ENCODE peak calls at places on chromosome 1, in eight cellular contexts. F, I, L, S, H, Q, G and W are unnamed samples.

GRCh38 chr1:196312739-196313138 is 295.5 kb downstream of the KCNT2 start:
- DNase-seq in S (no peak), F (no peak), G (no peak), H (no peak), I (no peak), Q (no peak), L (no peak), W (no peak)

GRCh38 chr1:21966247-21967000 is 10.4 kb upstream of the CELA3B start:
- DNase-seq in F (no peak), H (peak; percentile 34), G (no peak), L (no peak), I (no peak), Q (no peak), S (peak; percentile 77), W (peak; percentile 23)

GRCh38 chr1:107378602-107379265 is 237.9 kb downstream of the NTNG1 start:
- DNase-seq in S (no peak), H (no peak), I (no peak), Q (no peak), L (no peak), G (no peak), F (no peak), W (no peak)

GRCh38 chr1:150267896-150268295 is 920 bp downstream of the APH1A start:
- DNase-seq in H (no peak), F (no peak), L (no peak), Q (no peak), S (no peak), G (no peak), I (no peak), W (no peak)

GRCh38 chr1:158969166-158969565 is 37.8 kb downstream of the PYHIN1 start:
- DNase-seq in S (no peak), Q (no peak), L (no peak), G (no peak), F (no peak), H (no peak), I (no peak), W (no peak)

GRCh38 chr1:42675467-42675866 is 6.8 kb upstream of the YBX1 start:
- DNase-seq in L (no peak), Q (no peak), F (no peak), I (no peak), S (no peak), H (no peak), G (no peak), W (no peak)

GRCh38 chr1:244730153-244730933 is 77.4 kb downstream of the DESI2 start:
- DNase-seq in S (peak; percentile 49), H (no peak), Q (no peak), I (peak; percentile 64), L (peak; percentile 49), F (peak; percentile 62), G (peak; percentile 32), W (no peak)

GRCh38 chr1:197675475-197676324 is 99.6 kb downstream of the DENND1B start:
- DNase-seq in S (peak; percentile 22), I (no peak), H (no peak), Q (no peak), G (peak; percentile 21), L (no peak), F (peak; percentile 82), W (no peak)

GRCh38 chr1:203274603-203275381 is 30.5 kb upstream of the BTG2 start:
- DNase-seq in H (no peak), S (peak; percentile 56), F (no peak), Q (no peak), L (no peak), I (no peak), G (no peak), W (no peak)

GRCh38 chr1:215710340-215710971 is 143.4 kb downstream of the KCTD3 start:
- DNase-seq in S (peak; percentile 69), F (peak; percentile 73), H (peak; percentile 59), I (no peak), L (peak; percentile 3), G (no peak), Q (peak; percentile 21), W (peak; percentile 40)

GRCh38 chr1:30039354-30040080 is 683.9 kb downstream of the MATN1 start:
- DNase-seq in F (no peak), L (no peak), G (no peak), H (peak; percentile 9), S (no peak), I (no peak), Q (no peak), W (no peak)

GRCh38 chr1:168752171-168752570 is 23.2 kb upstream of the DPT start:
- DNase-seq in Q (no peak), S (no peak), L (no peak), F (no peak), G (no peak), H (no peak), I (no peak), W (no peak)

GRCh38 chr1:175317795-175318194 is 125.2 kb upstream of the KIAA0040 start:
- DNase-seq in Q (no peak), S (no peak), F (no peak), I (peak; percentile 39), H (no peak), G (peak; percentile 38), L (peak; percentile 91), W (no peak)

GRCh38 chr1:212518188-212518951 is 85.7 kb downstream of the NENF start:
- DNase-seq in G (peak; percentile 82), H (peak; percentile 74), S (peak; percentile 84), F (no peak), Q (no peak), L (no peak), I (peak; percentile 64), W (no peak)

GRCh38 chr1:113053344-113054138 is 19.5 kb upstream of the LRIG2 start:
- DNase-seq in F (no peak), G (no peak), L (no peak), S (no peak), H (no peak), Q (no peak), I (no peak), W (no peak)

GRCh38 chr1:201468501-201468843 is 516 bp downstream of the PHLDA3 start:
- DNase-seq in S (no peak), H (no peak), Q (peak; percentile 61), G (peak; percentile 43), F (no peak), I (peak; percentile 44), L (peak; percentile 54), W (no peak)

GRCh38 chr1:24793762-24794161 is 48.5 kb downstream of the CLIC4 start:
- DNase-seq in Q (no peak), I (no peak), S (peak; percentile 90), G (no peak), L (peak; percentile 61), H (no peak), F (no peak), W (no peak)

GRCh38 chr1:65921461-65921860 is 128.8 kb downstream of the PDE4B start:
- DNase-seq in G (no peak), L (no peak), H (no peak), S (no peak), I (no peak), F (no peak), Q (no peak), W (no peak)

GRCh38 chr1:155117610-155118009 is 10.1 kb upstream of the EFNA1 start:
- DNase-seq in F (no peak), S (no peak), I (no peak), G (no peak), Q (no peak), H (no peak), L (no peak), W (no peak)

GRCh38 chr1:31746687-31747086 is 17.5 kb downstream of the ADGRB2 start:
- DNase-seq in G (no peak), H (no peak), S (no peak), I (no peak), F (no peak), Q (no peak), L (no peak), W (no peak)

DNA sequence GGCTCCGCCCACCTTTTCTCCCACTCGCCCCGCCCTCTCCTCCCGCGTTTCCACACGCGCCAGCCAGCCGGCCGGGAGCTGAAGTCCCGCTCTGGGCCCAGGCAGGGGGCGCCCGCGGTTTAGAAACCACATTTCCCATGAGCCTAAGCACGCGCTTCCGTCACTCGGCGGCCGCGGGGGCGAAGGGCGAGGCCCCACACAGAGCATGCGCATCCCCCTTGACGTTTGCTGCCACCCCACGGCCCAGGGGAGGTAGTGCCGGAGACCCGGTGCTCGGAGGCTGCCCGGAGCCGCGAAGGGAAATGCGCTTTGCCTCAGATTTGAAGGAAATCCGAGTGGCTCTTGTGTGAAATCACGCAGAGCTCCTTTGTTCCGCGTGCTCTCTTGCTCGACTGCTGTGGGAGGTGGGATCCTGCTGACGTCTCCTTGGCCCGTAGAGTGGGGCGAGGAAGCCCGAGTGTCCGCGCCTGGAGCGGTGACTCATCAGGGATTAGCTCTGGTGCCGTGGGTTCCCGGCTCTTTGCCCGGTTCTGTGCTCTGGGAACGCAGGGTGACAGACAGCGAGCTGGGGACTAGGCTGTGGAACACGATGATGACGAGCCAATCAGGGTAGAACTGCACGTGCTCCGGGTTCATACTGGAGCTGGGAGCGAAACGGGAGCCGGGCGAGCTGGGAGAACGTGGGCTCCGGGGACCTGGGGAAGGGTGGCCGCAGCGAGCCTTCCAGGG is 406 bp upstream of the B3GALNT2 start:
- DNase-seq in Q (peak; percentile 88), I (peak; percentile 100), F (peak; percentile 99), S (peak; percentile 98), L (peak; percentile 100), H (peak; percentile 97), G (peak; percentile 99), W (peak; percentile 83)
- TF ChIP-seq POLR2A in Q (no peak), I (no peak), F (peak; percentile 65), S (peak; percentile 83), L (peak; percentile 53), H (peak; percentile 63), G (peak; percentile 61), W (peak; percentile 79)

GRCh38 chr1:206469933-206470691 is at the start of gene IKBKE:
- DNase-seq in G (peak; percentile 38), I (peak; percentile 67), H (peak; percentile 64), Q (peak; percentile 64), F (peak; percentile 95), S (peak; percentile 73), L (peak; percentile 62), W (peak; percentile 79)
- TF ChIP-seq POLR2A in G (no peak), I (no peak), H (no peak), Q (no peak), F (peak; percentile 66), S (no peak), L (peak; percentile 38), W (peak; percentile 60)

DNA sequence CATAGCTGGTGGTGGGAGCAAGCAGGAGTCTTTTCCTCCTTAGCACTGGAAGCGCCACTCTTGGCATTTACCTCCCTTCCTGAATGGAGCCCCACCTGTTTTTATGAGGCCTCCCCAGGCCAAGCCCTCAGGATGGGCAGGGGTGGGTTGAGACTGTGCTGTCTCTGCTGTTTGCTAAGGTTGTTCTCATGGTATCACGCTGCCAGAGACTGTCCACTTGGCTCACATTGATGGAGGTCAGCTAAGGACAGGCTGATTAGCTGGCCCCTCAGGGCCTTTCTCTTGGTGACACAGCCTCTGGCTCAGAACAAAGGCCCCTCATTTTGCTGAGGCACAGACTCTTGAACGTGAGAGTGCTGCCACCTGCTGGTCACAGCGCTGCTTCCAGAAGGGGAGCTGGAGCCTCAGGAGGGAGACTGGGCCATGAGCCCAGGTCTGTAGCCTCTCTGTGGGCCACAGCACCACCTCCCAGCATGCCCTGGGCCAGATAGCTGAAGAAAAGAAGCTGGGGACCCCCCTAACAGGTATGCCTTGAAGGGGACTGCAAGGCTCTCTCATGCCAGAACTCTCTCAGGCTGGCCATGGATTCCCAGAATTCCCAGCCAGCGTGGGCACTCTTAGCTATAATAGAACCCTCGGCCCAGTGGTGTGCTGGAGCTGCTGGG is 85.6 kb downstream of the CD58 start:
- DNase-seq in H (peak; percentile 88), G (peak; percentile 87), F (peak; percentile 80), I (peak; percentile 93), S (peak; percentile 78), L (peak; percentile 81), Q (peak; percentile 62), W (peak; percentile 63)
- TF ChIP-seq POLR2A in H (no peak), G (no peak), F (no peak), I (no peak), S (no peak), L (no peak), Q (no peak), W (no peak)

GRCh38 chr1:116405241-116406135 is 32.4 kb downstream of the ATP1A1 start:
- DNase-seq in L (no peak), Q (no peak), F (no peak), G (no peak), H (no peak), I (no peak), S (no peak), W (no peak)
- TF ChIP-seq POLR2A in L (no peak), Q (no peak), F (no peak), G (no peak), H (peak; percentile 46), I (no peak), S (no peak), W (no peak)